ENCODE peak calls at places on chromosomes 7 and 10, in eight cellular contexts. D, F, B, G, W, J, N and P are unnamed samples.

GRCh38 chr10:126247454-126247975 is 140.8 kb downstream of the ADAM12 start:
- DNase-seq in G (no peak), N (no peak), B (peak), D (peak), F (no peak), J (peak), W (no peak), P (no peak)

GRCh38 chr7:144768633-144769032 is 67.2 kb downstream of the TPK1 start:
- DNase-seq in J (no peak), F (no peak), W (no peak), D (no peak), G (no peak), N (no peak), B (no peak), P (no peak)

GRCh38 chr10:132068431-132069121 is 2.8 kb downstream of the JAKMIP3 start:
- DNase-seq in J (no peak), B (no peak), W (no peak), D (no peak), F (no peak), G (no peak), N (no peak), P (no peak)

GRCh38 chr10:51302316-51302715 is 228.0 kb downstream of the PRKG1 start:
- DNase-seq in D (no peak), G (no peak), F (no peak), B (no peak), N (no peak), J (no peak), W (no peak), P (no peak)

GRCh38 chr7:67616517-67616916 is 619.9 kb downstream of the TYW1 start:
- DNase-seq in B (no peak), J (no peak), N (no peak), G (no peak), F (no peak), W (no peak), D (no peak), P (no peak)

GRCh38 chr10:116109481-116109880 is 163.5 kb downstream of the GFRA1 start:
- DNase-seq in J (no peak), B (peak), W (no peak), F (peak), G (no peak), N (no peak), D (no peak), P (no peak)

GRCh38 chr7:110905773-110906566 is 185.0 kb upstream of the LRRN3 start:
- DNase-seq in W (no peak), J (no peak), D (no peak), N (no peak), F (no peak), G (no peak), B (no peak), P (no peak)

GRCh38 chr10:63515002-63515763 is 6.0 kb upstream of the REEP3 start:
- DNase-seq in F (no peak), D (no peak), N (no peak), B (no peak), G (peak), W (no peak), J (no peak), P (no peak)

GRCh38 chr7:39949980-39950472 is at the start of gene CDK13:
- DNase-seq in D (peak), F (peak), G (peak), B (peak), N (peak), W (peak), J (no peak), P (peak)

GRCh38 chr10:98340261-98340675 is 72.3 kb upstream of the LOXL4 start:
- DNase-seq in W (no peak), F (no peak), J (no peak), D (no peak), B (no peak), N (no peak), G (no peak), P (no peak)

GRCh38 chr7:94906035-94906796 is 1.2 kb upstream of the PPP1R9A start:
- DNase-seq in B (no peak), J (no peak), N (no peak), D (no peak), G (no peak), W (no peak), F (no peak), P (no peak)

GRCh38 chr7:141156446-141156845 is 82.6 kb downstream of the TMEM178B start:
- DNase-seq in W (no peak), J (no peak), D (no peak), B (no peak), N (no peak), G (no peak), F (no peak), P (no peak)

GRCh38 chr10:21531164-21531563 is 2.9 kb upstream of the MLLT10 start:
- DNase-seq in F (no peak), N (no peak), B (no peak), J (no peak), W (no peak), D (no peak), G (no peak), P (no peak)

DNA sequence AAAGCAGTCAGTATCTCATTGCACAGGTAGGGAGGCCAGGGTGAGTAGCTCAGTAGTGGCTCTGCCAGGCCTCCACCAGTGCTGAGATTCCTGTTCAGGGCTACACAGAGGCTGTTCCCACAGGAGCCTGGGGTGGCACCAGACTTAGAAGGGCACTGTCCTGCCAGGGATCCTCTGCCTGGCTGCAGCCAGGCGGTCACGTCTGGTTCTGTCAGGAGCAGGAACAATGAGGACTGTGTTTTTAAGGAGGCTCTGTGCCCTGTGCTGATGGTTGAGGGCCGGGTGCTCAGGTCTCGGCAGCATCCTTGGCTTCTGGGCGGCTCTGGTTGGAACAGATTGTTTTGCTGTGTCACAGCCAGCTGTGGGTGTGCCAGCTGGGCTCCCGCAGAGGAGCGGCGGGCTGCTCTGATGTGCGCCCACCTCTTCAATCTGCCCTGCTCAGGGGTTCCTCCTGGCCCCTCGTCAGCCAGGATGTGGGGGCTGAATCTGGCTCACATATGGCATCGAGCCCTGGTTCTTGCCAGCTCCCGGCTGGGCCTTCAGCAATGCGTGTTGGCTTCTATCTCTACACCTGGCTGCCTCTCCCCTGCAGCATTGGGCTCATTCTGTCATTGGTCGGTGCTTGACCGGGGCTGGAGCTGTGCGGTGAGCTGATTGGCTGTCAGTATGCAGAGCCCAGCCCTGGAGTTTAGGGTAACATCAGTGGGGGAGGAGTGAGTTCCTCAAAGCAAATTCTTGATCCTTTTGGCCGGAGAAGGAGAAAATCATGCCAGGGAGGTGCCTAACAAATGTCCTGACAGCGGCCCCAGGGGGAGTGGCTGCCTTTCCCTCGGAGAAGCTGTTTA is 41.2 kb downstream of the TACR2 start:
- DNase-seq in F (no peak), N (no peak), G (peak), W (no peak), B (no peak), J (no peak), D (peak), P (peak)
- TF ChIP-seq POLR2AphosphoS5 in F (no peak), N (no peak), G (no peak), W (no peak), B (no peak), J (no peak), D (no peak), P (no peak)

GRCh38 chr7:101984997-101985645 is 167.7 kb downstream of the CUX1 start:
- DNase-seq in D (no peak), W (peak), B (no peak), J (no peak), F (no peak), N (no peak), G (no peak), P (no peak)

GRCh38 chr7:101984141-101984879 is 166.9 kb downstream of the CUX1 start:
- DNase-seq in W (no peak), D (peak), N (no peak), F (no peak), B (no peak), J (no peak), G (no peak), P (no peak)

GRCh38 chr7:101985646-101986199 is 168.3 kb downstream of the CUX1 start:
- DNase-seq in W (no peak), J (no peak), B (no peak), N (no peak), F (no peak), G (peak), D (no peak), P (no peak)

GRCh38 chr7:101986335-101986734 is 168.9 kb downstream of the CUX1 start:
- DNase-seq in W (no peak), G (no peak), B (no peak), N (no peak), F (no peak), D (no peak), J (no peak), P (no peak)

DNA sequence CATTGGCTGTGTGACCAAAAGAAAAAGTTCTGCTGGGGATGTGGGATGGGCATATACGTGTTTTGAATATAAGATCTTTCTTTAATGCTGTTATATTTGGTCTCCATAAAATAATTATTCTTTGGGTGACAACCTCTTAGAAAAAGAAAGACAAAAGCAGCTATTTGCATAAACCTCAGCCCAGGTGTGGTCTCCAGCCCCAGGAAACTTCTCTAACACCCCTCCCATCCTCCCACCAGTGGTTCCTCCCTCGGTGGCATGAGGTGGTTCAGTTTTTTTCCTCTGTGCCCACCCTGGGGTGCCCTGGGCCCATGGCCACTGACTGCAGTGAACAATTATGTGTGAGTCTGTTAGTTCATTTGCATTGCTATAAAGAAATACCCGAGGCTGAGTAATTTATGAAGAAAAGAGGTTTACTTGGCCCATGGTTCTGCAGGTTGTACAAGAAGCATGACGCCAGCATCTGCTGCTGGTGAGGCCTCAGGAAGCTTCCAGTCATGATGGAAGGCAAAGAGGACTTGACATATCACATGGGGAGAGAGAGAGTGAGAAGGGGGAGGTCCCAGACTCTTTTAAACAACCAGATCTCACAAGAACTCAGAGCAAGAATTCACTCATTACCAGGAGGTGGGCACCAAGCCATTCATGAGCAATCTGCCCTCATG is 165.9 kb downstream of the CUX1 start:
- DNase-seq in D (no peak), N (no peak), B (no peak), F (no peak), J (no peak), G (no peak), W (no peak), P (no peak)
- H3K4me3 ChIP-seq in D (no peak), N (no peak), B (no peak), F (no peak), J (no peak), G (no peak), W (no peak), P (no peak)

DNA sequence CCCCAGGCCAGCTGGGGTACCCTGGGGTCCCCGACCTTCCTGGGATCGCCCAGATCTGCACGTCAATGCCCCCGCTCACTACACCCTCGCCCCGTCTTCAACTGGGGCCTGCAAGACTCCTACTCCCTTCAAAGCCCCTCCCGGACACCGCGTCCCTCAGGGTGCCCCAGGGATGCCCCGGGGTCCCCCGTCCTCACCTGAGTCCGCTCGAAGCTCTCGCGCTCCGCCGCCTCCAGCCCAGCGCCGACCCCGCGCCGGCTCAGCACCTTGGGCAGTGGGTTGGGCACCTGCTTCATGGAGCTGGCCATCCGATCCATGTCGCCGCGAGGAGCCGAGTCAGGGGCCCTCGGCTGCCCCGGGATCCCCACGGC is at the start of gene HIP1:
- DNase-seq in D (no peak), G (no peak), N (no peak), B (no peak), W (no peak), F (no peak), J (no peak), P (no peak)
- TF ChIP-seq POLR2AphosphoS5 in D (peak), G (no peak), N (peak), B (no peak), W (no peak), F (peak), J (no peak), P (no peak)

GRCh38 chr7:76354516-76354915 is 4.3 kb downstream of the YWHAG start:
- DNase-seq in N (no peak), G (no peak), F (no peak), J (no peak), D (no peak), B (no peak), W (no peak), P (no peak)
- H3K4me3 ChIP-seq in N (no peak), G (peak), F (no peak), J (no peak), D (no peak), B (no peak), W (no peak), P (no peak)

DNA sequence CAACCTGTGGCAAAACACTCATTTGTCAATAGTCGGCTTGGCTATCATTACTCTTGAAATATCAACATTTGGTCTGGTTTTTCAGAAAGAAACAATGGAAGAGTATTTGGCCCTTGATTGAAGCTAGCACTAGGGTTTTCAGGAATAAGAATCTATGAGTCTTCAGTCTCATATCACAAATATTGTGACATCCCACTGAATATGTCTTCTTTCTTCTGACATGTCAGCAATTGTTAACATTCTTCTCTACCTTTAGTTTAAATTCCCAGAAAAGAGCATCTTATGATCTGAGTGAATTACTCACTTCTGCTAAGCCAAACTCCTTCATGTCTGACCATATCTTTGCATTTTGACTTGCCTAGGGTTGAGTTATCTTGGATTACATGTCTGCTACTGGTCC is 435.2 kb upstream of the SEMA3D start:
- DNase-seq in J (no peak), G (no peak), D (no peak), B (no peak), W (no peak), F (no peak), N (no peak), P (no peak)
- TF ChIP-seq POLR2AphosphoS5 in J (no peak), G (no peak), D (no peak), B (no peak), W (no peak), F (no peak), N (no peak), P (no peak)

DNA sequence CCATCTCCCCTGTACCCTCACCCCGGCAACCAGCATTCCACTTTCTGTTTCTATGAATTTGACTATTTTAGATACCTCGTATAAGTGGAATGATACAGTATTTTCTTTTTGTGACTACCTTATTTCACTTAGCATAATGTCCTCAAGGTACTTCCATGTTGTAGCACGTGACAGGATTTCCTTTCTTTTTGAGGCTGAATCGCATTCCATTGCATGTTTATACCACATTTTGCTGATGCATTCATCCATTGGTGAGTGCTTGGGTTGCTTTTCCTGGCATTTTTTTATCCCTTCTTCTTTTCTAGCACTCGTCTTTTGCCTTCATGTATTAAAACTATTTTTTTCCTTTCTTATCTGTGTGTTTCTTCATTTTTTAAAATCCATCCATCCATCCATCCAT is 22.3 kb upstream of the EXOC6 start:
- DNase-seq in F (no peak), G (no peak), D (no peak), B (no peak), J (no peak), N (no peak), W (no peak), P (no peak)
- H3K4me3 ChIP-seq in F (no peak), G (no peak), D (no peak), B (no peak), J (no peak), N (no peak), W (no peak), P (no peak)

GRCh38 chr10:119686465-119687191 is 35.4 kb downstream of the BAG3 start:
- DNase-seq in G (peak), W (peak), J (no peak), B (peak), N (peak), F (peak), D (peak), P (peak)
- TF ChIP-seq POLR2AphosphoS5 in G (no peak), W (no peak), J (no peak), B (peak), N (no peak), F (no peak), D (peak), P (peak)

DNA sequence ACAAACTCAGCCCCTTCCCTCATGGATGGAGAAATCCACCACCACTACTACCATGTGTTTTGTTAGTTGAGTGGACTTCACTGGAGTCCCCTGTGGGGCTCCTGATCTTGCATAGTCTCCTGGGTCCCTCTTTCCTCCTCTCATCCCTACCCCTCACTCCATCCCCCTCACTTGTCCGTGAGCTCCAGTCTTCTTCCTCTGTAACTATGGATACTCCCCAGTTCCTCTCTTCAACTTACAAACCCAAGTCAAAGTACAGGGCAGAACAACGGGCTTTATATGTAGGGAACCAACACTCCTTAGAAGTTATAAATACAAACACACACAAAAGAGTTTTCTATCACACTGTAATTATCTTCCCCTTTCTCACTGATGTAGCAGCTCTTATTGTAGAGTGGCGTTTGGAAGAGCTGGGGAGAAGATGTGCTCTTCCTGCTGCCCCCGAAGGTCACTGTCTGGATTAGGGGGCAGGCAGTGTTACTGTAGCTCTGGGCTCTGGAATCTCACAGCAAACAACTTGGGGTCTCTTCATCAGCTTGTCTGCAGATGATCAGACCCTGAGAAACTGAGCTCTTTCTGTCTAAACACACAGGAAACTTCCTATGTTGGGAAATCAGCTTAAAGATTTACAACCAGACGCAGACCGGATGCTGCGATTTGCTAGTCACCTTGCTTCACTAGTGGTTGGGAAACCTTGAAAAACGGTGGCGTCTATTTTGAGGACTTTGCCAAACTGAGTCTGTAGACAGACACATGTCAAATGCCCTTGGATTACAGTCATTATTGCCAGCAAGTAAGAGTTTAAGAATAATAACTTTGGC is 13.6 kb downstream of the SNX10 start:
- DNase-seq in N (no peak), W (no peak), J (no peak), F (no peak), D (no peak), G (no peak), B (no peak), P (no peak)
- H3K4me3 ChIP-seq in N (no peak), W (no peak), J (no peak), F (no peak), D (no peak), G (no peak), B (no peak), P (no peak)